ENCODE peak calls at places on chromosomes 12 and 14, in seven cellular contexts. Q, Z, P, O, B, T and D are unnamed samples.

GRCh38 chr12:17371491-17372290 is 718.3 kb downstream of the RERGL start:
- DNase-seq in Q (no peak), Z (no peak), P (no peak), O (no peak), B (no peak), T (no peak), D (no peak)

GRCh38 chr12:119036878-119037493 is 55.6 kb downstream of the SRRM4 start:
- DNase-seq in Q (no peak), Z (peak; percentile 16), P (peak; percentile 62), O (peak; percentile 74), B (peak; percentile 60), T (no peak), D (peak; percentile 44)

GRCh38 chr12:89236237-89236636 is 116.1 kb downstream of the DUSP6 start:
- DNase-seq in Q (no peak), Z (no peak), P (no peak), O (no peak), B (no peak), T (no peak), D (no peak)

GRCh38 chr14:61438860-61439765 is 117.7 kb downstream of the PRKCH start:
- DNase-seq in Q (no peak), Z (peak; percentile 85), P (peak; percentile 10), O (no peak), B (no peak), T (peak; percentile 90), D (peak; percentile 99)

GRCh38 chr14:54866588-54866987 is 36.0 kb downstream of the GCH1 start:
- DNase-seq in Q (no peak), Z (peak; percentile 4), P (peak; percentile 47), O (no peak), B (no peak), T (no peak), D (no peak)

GRCh38 chr12:80271770-80272169 is 172.3 kb upstream of the PTPRQ start:
- DNase-seq in Q (no peak), Z (no peak), P (no peak), O (no peak), B (no peak), T (no peak), D (no peak)

GRCh38 chr14:59500732-59501131 is 16.4 kb downstream of the JKAMP start:
- DNase-seq in Q (no peak), Z (no peak), P (no peak), O (no peak), B (no peak), T (no peak), D (no peak)

GRCh38 chr14:94349276-94349675 is 26.1 kb upstream of the SERPINA6 start:
- DNase-seq in Q (no peak), Z (no peak), P (no peak), O (no peak), B (no peak), T (no peak), D (no peak)

GRCh38 chr12:75684678-75685620 is 173.5 kb upstream of the KRR1 start:
- DNase-seq in Q (no peak), Z (no peak), P (peak; percentile 28), O (no peak), B (no peak), T (no peak), D (no peak)

GRCh38 chr12:124423683-124424515 is 129.0 kb downstream of the RFLNA start:
- DNase-seq in Q (no peak), Z (no peak), P (no peak), O (no peak), B (no peak), T (no peak), D (no peak)

GRCh38 chr14:80164991-80165390 is 46.3 kb downstream of the DIO2 start:
- DNase-seq in Q (no peak), Z (no peak), P (no peak), O (no peak), B (no peak), T (no peak), D (no peak)

GRCh38 chr12:120055639-120056038 is 60.9 kb downstream of the RAB35 start:
- DNase-seq in Q (no peak), Z (peak; percentile 81), P (no peak), O (no peak), B (no peak), T (no peak), D (no peak)

DNA sequence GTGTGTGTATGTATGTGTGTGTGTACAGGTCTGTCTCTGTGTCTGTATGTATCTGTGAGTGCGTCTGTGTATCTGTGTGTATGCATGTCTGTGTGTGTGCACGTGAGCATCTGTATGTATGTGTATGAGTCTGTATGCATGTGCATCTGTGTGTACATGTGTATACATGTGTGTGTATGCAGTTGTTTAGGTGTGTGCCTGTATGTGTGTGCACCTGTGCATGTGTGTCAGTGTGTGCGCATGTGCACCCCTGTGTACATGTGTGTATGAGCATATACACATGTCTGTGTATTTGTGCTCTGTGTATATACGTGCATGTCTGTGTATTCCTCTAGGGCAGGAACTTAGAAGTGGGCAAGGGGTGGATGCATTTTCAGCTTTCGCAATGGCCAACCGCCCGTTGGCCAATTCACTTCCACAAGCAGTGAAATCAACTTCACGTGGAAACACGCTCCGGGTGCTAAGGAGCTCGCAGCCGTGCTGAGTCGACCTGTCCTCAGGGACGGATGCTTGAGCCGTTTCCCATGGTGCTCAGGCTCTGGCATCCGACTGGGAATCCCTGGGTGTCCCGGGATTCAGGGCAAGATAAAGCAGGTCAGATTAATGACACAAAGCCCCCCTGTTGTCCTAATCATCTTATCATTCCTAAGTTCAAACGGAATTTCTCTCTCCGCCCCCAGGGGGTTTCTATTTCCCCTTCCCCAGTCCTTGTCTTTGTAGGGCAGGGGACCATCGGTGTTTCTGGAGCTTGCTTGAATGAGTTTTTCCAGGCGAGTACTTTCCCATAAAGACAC is 116.2 kb downstream of the TMEM132C start:
- DNase-seq in Q (no peak), Z (no peak), P (no peak), O (peak; percentile 52), B (no peak), T (no peak), D (no peak)
- TF ChIP-seq JUND in Q (no peak), Z (no peak), P (no peak), O (no peak), B (no peak), T (no peak), D (no peak)

GRCh38 chr12:42128888-42129287 is 15.8 kb downstream of the GXYLT1 start:
- DNase-seq in Q (no peak), Z (no peak), P (no peak), O (no peak), B (no peak), T (no peak), D (no peak)
- TF ChIP-seq JUND in Q (no peak), Z (no peak), P (no peak), O (no peak), B (no peak), T (no peak), D (no peak)

GRCh38 chr12:1517734-1518485 is 76.5 kb downstream of the FBXL14 start:
- DNase-seq in Q (no peak), Z (no peak), P (no peak), O (no peak), B (no peak), T (no peak), D (no peak)

GRCh38 chr12:1518486-1518762 is 76.0 kb downstream of the FBXL14 start:
- DNase-seq in Q (no peak), Z (no peak), P (no peak), O (no peak), B (no peak), T (no peak), D (no peak)

GRCh38 chr12:1515428-1515827 is 79.0 kb downstream of the FBXL14 start:
- DNase-seq in Q (no peak), Z (no peak), P (no peak), O (no peak), B (no peak), T (no peak), D (no peak)

GRCh38 chr12:1518763-1519516 is 75.4 kb downstream of the FBXL14 start:
- DNase-seq in Q (peak; percentile 32), Z (peak; percentile 66), P (peak; percentile 35), O (no peak), B (no peak), T (no peak), D (no peak)

GRCh38 chr12:1517007-1517406 is 77.4 kb downstream of the FBXL14 start:
- DNase-seq in Q (no peak), Z (peak; percentile 10), P (no peak), O (peak; percentile 90), B (peak; percentile 58), T (no peak), D (no peak)
- TF ChIP-seq JUND in Q (no peak), Z (no peak), P (no peak), O (no peak), B (no peak), T (no peak), D (no peak)

GRCh38 chr14:96205059-96205993 is 687 bp downstream of the BDKRB2 start:
- DNase-seq in Q (no peak), Z (no peak), P (no peak), O (no peak), B (no peak), T (no peak), D (peak; percentile 38)

GRCh38 chr14:96205994-96206392 is 1.4 kb downstream of the BDKRB2 start:
- DNase-seq in Q (no peak), Z (no peak), P (no peak), O (no peak), B (no peak), T (no peak), D (no peak)

GRCh38 chr14:96203116-96203515 is 1.5 kb upstream of the BDKRB2 start:
- DNase-seq in Q (no peak), Z (no peak), P (no peak), O (no peak), B (no peak), T (no peak), D (no peak)

GRCh38 chr14:96203635-96204034 is 1.0 kb upstream of the BDKRB2 start:
- DNase-seq in Q (no peak), Z (no peak), P (no peak), O (no peak), B (no peak), T (no peak), D (peak; percentile 13)

GRCh38 chr14:96204151-96205058 is at the start of gene BDKRB2:
- DNase-seq in Q (peak; percentile 38), Z (peak; percentile 54), P (no peak), O (peak; percentile 69), B (peak; percentile 91), T (no peak), D (peak; percentile 87)
- TF ChIP-seq JUND in Q (no peak), Z (no peak), P (no peak), O (peak; percentile 56), B (no peak), T (no peak), D (no peak)

GRCh38 chr12:104494137-104494815 is 37.5 kb downstream of the CHST11 start:
- DNase-seq in Q (no peak), Z (no peak), P (peak; percentile 84), O (no peak), B (no peak), T (peak; percentile 57), D (no peak)
- TF ChIP-seq JUND in Q (no peak), Z (no peak), P (no peak), O (no peak), B (no peak), T (no peak), D (no peak)